ENCODE peak calls at places on chromosomes 4 and X, in five cellular contexts. P, A, N, J and Q are unnamed samples.

GRCh38 chr4:86959588-86960500 is 25.0 kb downstream of the AFF1 start:
- DNase-seq in N (peak), J (no peak), P (no peak), A (no peak), Q (no peak)

GRCh38 chr4:7844247-7844991 is 95.2 kb downstream of the AFAP1 start:
- DNase-seq in N (peak), A (peak), J (peak), P (peak), Q (peak)

GRCh38 chrX:138745215-138745614 is 33.7 kb upstream of the FGF13 start:
- DNase-seq in N (no peak), P (peak), A (peak), J (peak), Q (peak)

GRCh38 chrX:54447461-54447860 is 7.3 kb downstream of the TSR2 start:
- DNase-seq in N (no peak), P (no peak), A (no peak), J (no peak), Q (no peak)

GRCh38 chrX:130144509-130144908 is 21.1 kb downstream of the AIFM1 start:
- DNase-seq in A (no peak), P (no peak), J (no peak), N (no peak), Q (no peak)

GRCh38 chrX:126027229-126027628 is 138.9 kb downstream of the DCAF12L2 start:
- DNase-seq in P (no peak), N (no peak), J (no peak), A (no peak), Q (no peak)

GRCh38 chr4:52987401-52988056 is 125.4 kb downstream of the RASL11B start:
- DNase-seq in N (no peak), J (no peak), A (no peak), P (no peak), Q (no peak)

GRCh38 chr4:151968643-151969042 is 207.8 kb upstream of the GATB start:
- DNase-seq in J (no peak), P (no peak), N (no peak), A (no peak), Q (no peak)

GRCh38 chrX:112211459-112211858 is 128.9 kb upstream of the TRPC5 start:
- DNase-seq in J (no peak), P (no peak), N (no peak), A (no peak), Q (no peak)

GRCh38 chr4:145808021-145808650 is 128.2 kb downstream of the C4orf51 start:
- DNase-seq in J (peak), P (peak), N (no peak), A (peak), Q (no peak)

GRCh38 chr4:78650106-78651021 is 98.8 kb downstream of the ANXA3 start:
- DNase-seq in P (no peak), A (no peak), J (peak), N (no peak), Q (no peak)

GRCh38 chr4:38015886-38016515 is 55.8 kb downstream of the PTTG2 start:
- DNase-seq in A (no peak), P (no peak), J (no peak), N (no peak), Q (no peak)

GRCh38 chrX:43897290-43897689 is 15.0 kb upstream of the MAOB start:
- DNase-seq in N (no peak), A (no peak), P (no peak), J (no peak), Q (no peak)

GRCh38 chrX:65920620-65921019 is 119.3 kb downstream of the VSIG4 start:
- DNase-seq in A (no peak), J (no peak), P (no peak), N (no peak), Q (no peak)

GRCh38 chrX:151974336-151975227 is at the start of gene GABRE:
- DNase-seq in N (peak), J (peak), P (no peak), A (peak), Q (no peak)

GRCh38 chrX:134554291-134554690 is 94.3 kb downstream of the HPRT1 start:
- DNase-seq in N (no peak), J (no peak), A (no peak), P (no peak), Q (no peak)

GRCh38 chr4:158578476-158578875 is 56.8 kb downstream of the RXFP1 start:
- DNase-seq in J (peak), A (peak), P (peak), N (no peak), Q (no peak)

GRCh38 chr4:165335163-165335703 is 7.8 kb downstream of the MSMO1 start:
- DNase-seq in N (no peak), P (no peak), J (no peak), A (no peak), Q (no peak)

GRCh38 chr4:26822546-26822945 is 38.1 kb upstream of the STIM2 start:
- DNase-seq in N (no peak), J (no peak), A (no peak), P (no peak), Q (no peak)

GRCh38 chr4:112896326-112896892 is 153.0 kb upstream of the ANK2 start:
- DNase-seq in A (no peak), J (no peak), N (no peak), P (no peak), Q (no peak)

GRCh38 chrX:1480082-1480785 is 27.5 kb upstream of the ASMTL start:
- DNase-seq in J (no peak), A (no peak), N (peak), P (no peak), Q (no peak)

GRCh38 chr4:139142097-139142496 is 34.9 kb downstream of the ELF2 start:
- DNase-seq in J (no peak), P (no peak), N (no peak), A (no peak), Q (no peak)

GRCh38 chrX:97987979-97988378 is 1104.3 kb downstream of the RPA4 start:
- DNase-seq in N (no peak), P (no peak), J (no peak), A (no peak), Q (no peak)

GRCh38 chr4:153188966-153189801 is 15.1 kb upstream of the TRIM2 start:
- DNase-seq in A (no peak), J (no peak), N (no peak), P (no peak), Q (no peak)

GRCh38 chr4:150080875-150081274 is 2.6 kb downstream of the DCLK2 start:
- DNase-seq in A (no peak), N (no peak), P (peak), J (no peak), Q (no peak)

GRCh38 chrX:55088795-55089489 is at the start of gene PAGE2:
- DNase-seq in J (no peak), A (no peak), P (no peak), N (no peak), Q (no peak)

GRCh38 chrX:37603938-37604409 is 32.5 kb downstream of the LANCL3 start:
- DNase-seq in J (no peak), A (no peak), P (no peak), N (no peak), Q (no peak)

GRCh38 chrX:139495324-139495723 is 35.2 kb upstream of the F9 start:
- DNase-seq in P (no peak), J (no peak), A (no peak), N (no peak), Q (no peak)

GRCh38 chr4:3270141-3270611 is 21.2 kb downstream of the MSANTD1 start:
- DNase-seq in J (no peak), N (peak), A (peak), P (no peak), Q (no peak)

GRCh38 chrX:23035493-23035892 is 35.7 kb downstream of the DDX53 start:
- DNase-seq in N (no peak), P (no peak), J (no peak), A (no peak), Q (no peak)

GRCh38 chr4:183968502-183968901 is 63.4 kb downstream of the STOX2 start:
- DNase-seq in P (no peak), J (no peak), N (no peak), A (peak), Q (no peak)

GRCh38 chr4:83224502-83225197 is 59.9 kb downstream of the COQ2 start:
- DNase-seq in P (no peak), A (no peak), J (no peak), N (no peak), Q (no peak)

GRCh38 chr4:83219991-83220360 is 64.6 kb downstream of the COQ2 start:
- DNase-seq in J (no peak), P (no peak), A (no peak), N (no peak), Q (no peak)

GRCh38 chr4:83223781-83224180 is 60.8 kb downstream of the COQ2 start:
- DNase-seq in J (no peak), N (no peak), P (no peak), A (no peak), Q (no peak)

GRCh38 chr4:83219344-83219990 is 65.1 kb downstream of the COQ2 start:
- DNase-seq in P (no peak), A (no peak), J (no peak), N (no peak), Q (no peak)

GRCh38 chr4:83221897-83222441 is 62.6 kb downstream of the COQ2 start:
- DNase-seq in N (no peak), A (no peak), P (no peak), J (no peak), Q (no peak)
- TF ChIP-seq GABPA in N (no peak), A (no peak), P (no peak), J (no peak), Q (no peak)

DNA sequence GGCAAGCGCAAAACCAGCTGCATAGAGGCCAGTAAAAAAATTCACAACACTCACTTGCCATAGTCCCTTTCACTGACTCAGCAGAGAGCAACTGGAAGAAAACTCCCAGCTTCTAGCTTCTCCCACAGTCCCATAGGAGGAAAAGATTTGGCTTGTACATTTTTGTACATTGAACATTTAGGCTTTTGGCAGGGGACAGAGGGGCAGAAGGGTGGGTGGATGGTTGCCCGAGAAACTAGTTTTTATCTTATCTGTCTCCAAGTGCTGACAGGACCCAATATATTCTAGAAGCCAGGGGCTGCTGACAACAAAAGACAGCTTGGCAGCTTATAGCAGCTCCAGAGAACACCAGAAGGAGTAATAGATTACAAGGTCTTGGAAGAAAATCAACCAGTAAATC is 124.7 kb downstream of the NDST3 start:
- DNase-seq in N (no peak), A (no peak), J (no peak), P (no peak), Q (no peak)
- TF ChIP-seq CTCF in N (no peak), A (no peak), J (no peak), P (no peak), Q (no peak)

GRCh38 chr4:147794787-147795413 is 63.0 kb downstream of the ARHGAP10 start:
- DNase-seq in P (peak), N (no peak), A (no peak), J (no peak), Q (no peak)
- TF ChIP-seq GABPA in P (no peak), N (no peak), A (no peak), J (no peak), Q (no peak)

DNA sequence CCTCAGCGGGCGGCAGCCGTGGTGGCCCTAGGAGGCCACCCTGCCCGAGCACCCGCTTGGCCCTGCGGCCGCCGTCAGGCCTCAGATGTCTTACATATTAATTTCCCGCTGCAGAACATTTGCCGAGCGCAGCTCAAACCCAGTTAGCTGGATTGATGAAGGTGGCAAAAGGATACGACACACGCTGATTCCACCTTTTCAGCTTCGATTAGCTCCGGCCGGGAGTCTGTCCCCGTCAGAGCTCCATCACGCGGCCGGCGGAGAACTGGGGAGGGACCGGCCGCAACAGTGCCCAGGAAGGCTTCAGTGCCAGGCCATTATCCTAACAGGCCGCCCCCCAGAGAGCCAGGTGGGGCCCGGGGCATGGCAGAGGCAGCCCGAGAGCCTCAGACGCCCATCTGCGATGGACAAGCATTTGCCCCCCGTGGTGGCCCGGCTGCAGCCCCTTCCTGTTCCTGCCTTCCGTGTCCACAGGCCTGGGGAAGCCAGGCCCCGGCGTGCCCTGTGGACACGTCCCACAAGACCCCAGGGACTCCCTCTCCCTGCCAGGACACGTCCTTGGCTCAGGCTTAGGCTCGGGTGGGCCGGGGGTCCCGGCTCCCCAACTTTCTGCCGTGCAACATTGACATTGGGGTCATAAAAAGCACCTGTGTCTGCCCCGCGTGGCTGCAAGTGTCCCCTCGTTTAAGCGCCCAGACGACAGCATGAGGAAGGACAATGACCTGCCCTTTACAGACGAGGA is 133.8 kb upstream of the NKX1-1 start:
- DNase-seq in N (no peak), J (no peak), A (no peak), P (no peak), Q (no peak)
- TF ChIP-seq CTCF in N (no peak), J (no peak), A (no peak), P (no peak), Q (no peak)